ENCODE peak calls at places on chromosomes 11 and 22, in nine cellular contexts. X, J, H, L, M, A, D, Y and R are unnamed samples.

GRCh38 chr11:92728628-92729027 is 240.8 kb upstream of the MTNR1B start:
- DNase-seq in Y (no peak), D (no peak), A (no peak), M (no peak), X (no peak), L (no peak), H (no peak), J (no peak), R (no peak)

GRCh38 chr11:120710354-120711187 is 199.0 kb downstream of the GRIK4 start:
- DNase-seq in A (peak), X (peak), J (peak), M (no peak), D (no peak), Y (peak), L (peak), H (no peak), R (peak)

GRCh38 chr22:46754110-46754799 is 8.2 kb upstream of the TBC1D22A start:
- DNase-seq in D (no peak), J (peak), M (peak), L (peak), X (no peak), A (peak), H (peak), Y (peak), R (peak)

GRCh38 chr11:59144096-59144495 is 1.4 kb downstream of the FAM111A start:
- DNase-seq in X (no peak), H (no peak), M (no peak), J (no peak), L (no peak), A (no peak), D (no peak), Y (peak), R (no peak)

GRCh38 chr22:44026630-44027511 is 2.8 kb downstream of the PARVB start:
- DNase-seq in M (peak), A (no peak), H (no peak), L (no peak), J (no peak), Y (peak), X (no peak), D (peak), R (peak)

GRCh38 chr11:121237686-121238658 is 54.6 kb upstream of the SC5D start:
- DNase-seq in M (no peak), Y (peak), J (no peak), L (no peak), A (no peak), H (no peak), X (no peak), D (no peak), R (peak)

GRCh38 chr11:230431-230830 is 5.7 kb downstream of the SIRT3 start:
- DNase-seq in A (no peak), M (no peak), L (no peak), J (no peak), D (no peak), H (no peak), X (no peak), Y (no peak), R (no peak)

GRCh38 chr11:76674517-76675400 is 4.2 kb upstream of the LRRC32 start:
- DNase-seq in Y (no peak), H (peak), L (no peak), J (no peak), M (peak), X (no peak), A (no peak), D (no peak), R (no peak)

GRCh38 chr11:64072871-64073270 is 37.1 kb downstream of the FLRT1 start:
- DNase-seq in J (no peak), Y (no peak), D (no peak), H (no peak), M (no peak), L (no peak), A (no peak), X (no peak), R (no peak)

GRCh38 chr22:37501610-37502341 is 15.6 kb upstream of the MFNG start:
- DNase-seq in H (no peak), A (no peak), D (no peak), M (no peak), X (peak), Y (peak), J (peak), L (no peak), R (peak)

GRCh38 chr11:19498986-19499669 is 213.5 kb upstream of the NAV2 start:
- DNase-seq in Y (no peak), X (no peak), J (no peak), A (peak), D (no peak), M (no peak), H (no peak), L (peak), R (no peak)

GRCh38 chr11:46142561-46142960 is 21.3 kb upstream of the PHF21A start:
- DNase-seq in D (no peak), Y (no peak), J (no peak), A (no peak), L (no peak), X (no peak), H (no peak), M (no peak), R (no peak)

GRCh38 chr22:23102002-23102655 is 31.8 kb downstream of the GNAZ start:
- DNase-seq in H (no peak), D (no peak), Y (no peak), J (no peak), A (no peak), L (no peak), X (no peak), M (no peak), R (no peak)

GRCh38 chr11:36373040-36374010 is 77.2 kb downstream of the PRR5L start:
- DNase-seq in L (no peak), D (no peak), Y (no peak), A (no peak), X (no peak), J (no peak), H (no peak), M (no peak), R (no peak)

GRCh38 chr11:130653838-130654601 is 205.6 kb downstream of the ADAMTS15 start:
- DNase-seq in M (no peak), Y (no peak), X (no peak), D (no peak), A (no peak), J (no peak), L (no peak), H (no peak), R (no peak)

GRCh38 chr11:8558436-8558835 is 35.6 kb downstream of the STK33 start:
- DNase-seq in X (no peak), A (no peak), D (no peak), L (no peak), Y (no peak), M (no peak), J (no peak), H (no peak), R (no peak)

GRCh38 chr11:19935507-19935906 is 222.9 kb downstream of the NAV2 start:
- DNase-seq in L (peak), A (peak), M (no peak), H (no peak), J (no peak), Y (peak), D (no peak), X (no peak), R (no peak)

GRCh38 chr11:12642040-12642439 is 32.2 kb upstream of the TEAD1 start:
- DNase-seq in A (no peak), X (no peak), M (no peak), D (no peak), L (no peak), H (no peak), Y (peak), J (no peak), R (no peak)

GRCh38 chr11:1842149-1843097 is 3.6 kb downstream of the TNNI2 start:
- DNase-seq in D (no peak), Y (no peak), J (no peak), L (no peak), M (no peak), A (no peak), X (no peak), H (no peak), R (no peak)

GRCh38 chr22:37907036-37907954 is 1.2 kb downstream of the MICALL1 start:
- DNase-seq in X (no peak), M (no peak), H (no peak), Y (peak), A (no peak), D (no peak), L (no peak), J (no peak), R (no peak)